ENCODE peak calls at places on chromosome 14, in four cellular contexts. One of them, this sample, is unnamed. For H3K4me1 and H3K9me3, the result is how much of the 10 kb centered on the place peaks cover.

GRCh38 chr14:33791971-33792370 is 158.9 kb downstream of the EGLN3 start:
- DNase-seq in Peyer's patch: no peak
- DNase-seq in HCT116: no peak
- DNase-seq in effector memory CD4-positive, alpha-beta T cell: no peak
- DNase-seq in this sample: no peak

GRCh38 chr14:59582845-59583509 is 6.4 kb upstream of the CCDC175 start:
- DNase-seq in Peyer's patch: no peak
- DNase-seq in HCT116: no peak
- DNase-seq in effector memory CD4-positive, alpha-beta T cell: no peak
- DNase-seq in this sample: no peak

GRCh38 chr14:68979722-68980552 is 835 bp upstream of the ACTN1 start:
- DNase-seq in Peyer's patch: peak
- DNase-seq in HCT116: no peak
- DNase-seq in effector memory CD4-positive, alpha-beta T cell: no peak
- DNase-seq in this sample: peak

GRCh38 chr14:69712217-69712565 is 54.8 kb upstream of the SRSF5 start:
- DNase-seq in Peyer's patch: no peak
- DNase-seq in HCT116: no peak
- DNase-seq in effector memory CD4-positive, alpha-beta T cell: no peak
- DNase-seq in this sample: no peak

GRCh38 chr14:31970744-31971143 is 106.4 kb upstream of the ARHGAP5 start:
- DNase-seq in Peyer's patch: no peak
- DNase-seq in HCT116: no peak
- DNase-seq in effector memory CD4-positive, alpha-beta T cell: no peak
- DNase-seq in this sample: no peak

GRCh38 chr14:99721792-99722516 is 37.9 kb downstream of the CYP46A1 start:
- DNase-seq in Peyer's patch: peak
- DNase-seq in HCT116: no peak
- DNase-seq in effector memory CD4-positive, alpha-beta T cell: no peak
- DNase-seq in this sample: no peak

GRCh38 chr14:32620724-32621123 is 291.6 kb downstream of the AKAP6 start:
- DNase-seq in Peyer's patch: no peak
- DNase-seq in HCT116: no peak
- DNase-seq in effector memory CD4-positive, alpha-beta T cell: no peak
- DNase-seq in this sample: no peak

GRCh38 chr14:80930836-80931389 is 10.6 kb downstream of the CEP128 start:
- DNase-seq in Peyer's patch: no peak
- DNase-seq in HCT116: no peak
- DNase-seq in effector memory CD4-positive, alpha-beta T cell: peak
- DNase-seq in this sample: no peak

GRCh38 chr14:92962031-92962830 is 39.3 kb downstream of the CHGA start:
- DNase-seq in Peyer's patch: no peak
- DNase-seq in HCT116: no peak
- DNase-seq in effector memory CD4-positive, alpha-beta T cell: no peak
- DNase-seq in this sample: no peak

GRCh38 chr14:69327507-69327906 is 67.5 kb downstream of the GALNT16 start:
- DNase-seq in Peyer's patch: peak
- DNase-seq in HCT116: no peak
- DNase-seq in effector memory CD4-positive, alpha-beta T cell: no peak
- DNase-seq in this sample: no peak

GRCh38 chr14:57435923-57436322 is 45.5 kb downstream of the NAA30 start:
- DNase-seq in Peyer's patch: no peak
- DNase-seq in HCT116: no peak
- DNase-seq in effector memory CD4-positive, alpha-beta T cell: no peak
- DNase-seq in this sample: no peak
- H3K4me1 ChIP-seq in Peyer's patch: under half
- H3K4me1 ChIP-seq in HCT116: under half
- H3K4me1 ChIP-seq in effector memory CD4-positive, alpha-beta T cell: under half
- H3K4me1 ChIP-seq in this sample: under half

GRCh38 chr14:96960598-96961116 is 163.5 kb downstream of the VRK1 start:
- DNase-seq in Peyer's patch: no peak
- DNase-seq in HCT116: no peak
- DNase-seq in effector memory CD4-positive, alpha-beta T cell: no peak
- DNase-seq in this sample: no peak
- H3K9me3 ChIP-seq in Peyer's patch: under half
- H3K9me3 ChIP-seq in HCT116: under half
- H3K9me3 ChIP-seq in effector memory CD4-positive, alpha-beta T cell: under half
- H3K9me3 ChIP-seq in this sample: under half

GRCh38 chr14:36227802-36228201 is 51.3 kb upstream of the PTCSC3 start:
- DNase-seq in Peyer's patch: no peak
- DNase-seq in HCT116: no peak
- DNase-seq in effector memory CD4-positive, alpha-beta T cell: no peak
- DNase-seq in this sample: no peak
- H3K27ac ChIP-seq in Peyer's patch: no peak
- H3K27ac ChIP-seq in HCT116: no peak
- H3K27ac ChIP-seq in effector memory CD4-positive, alpha-beta T cell: no peak
- H3K27ac ChIP-seq in this sample: no peak

DNA sequence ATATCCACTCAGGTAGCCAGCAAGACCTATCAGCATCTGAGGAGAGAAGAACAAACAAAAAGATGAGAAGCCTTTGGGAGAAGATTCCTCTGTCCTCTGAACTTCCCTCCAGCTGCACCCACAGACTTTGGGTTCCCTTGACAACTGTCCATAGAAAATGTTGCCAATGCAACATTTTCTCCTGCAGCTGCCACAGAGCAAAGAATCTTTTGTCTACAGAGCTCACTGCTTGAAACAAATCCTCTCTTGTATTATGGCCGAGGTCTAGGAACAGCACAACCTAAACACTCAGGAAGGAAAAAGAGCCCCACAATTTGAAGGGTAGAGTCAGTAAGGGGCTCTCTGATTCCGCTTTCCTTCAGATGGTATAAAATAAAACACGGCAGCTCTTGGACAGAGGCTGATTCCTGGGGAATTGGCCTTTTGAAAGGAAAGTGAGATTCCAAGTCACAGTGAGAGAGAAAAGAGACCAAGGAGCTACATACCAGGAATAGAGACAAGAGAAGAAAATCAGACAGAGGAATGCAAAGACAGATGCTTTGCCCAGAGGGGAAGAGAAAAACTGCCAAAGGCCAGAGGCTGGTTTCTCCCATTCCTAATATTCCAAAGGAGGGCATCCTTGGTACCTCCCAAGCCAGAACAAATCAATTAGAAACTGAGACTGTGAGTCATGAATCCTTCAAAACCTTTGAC is 14.1 kb downstream of the POMT2 start:
- DNase-seq in Peyer's patch: no peak
- DNase-seq in HCT116: no peak
- DNase-seq in effector memory CD4-positive, alpha-beta T cell: no peak
- DNase-seq in this sample: no peak
- H3K4me1 ChIP-seq in Peyer's patch: under half
- H3K4me1 ChIP-seq in HCT116: under half
- H3K4me1 ChIP-seq in effector memory CD4-positive, alpha-beta T cell: under half
- H3K4me1 ChIP-seq in this sample: under half

GRCh38 chr14:39060818-39061437 is 42.1 kb downstream of the SEC23A start:
- DNase-seq in Peyer's patch: no peak
- DNase-seq in HCT116: no peak
- DNase-seq in effector memory CD4-positive, alpha-beta T cell: no peak
- DNase-seq in this sample: no peak
- H3K9me3 ChIP-seq in Peyer's patch: under half
- H3K9me3 ChIP-seq in HCT116: under half
- H3K9me3 ChIP-seq in effector memory CD4-positive, alpha-beta T cell: under half
- H3K9me3 ChIP-seq in this sample: under half

GRCh38 chr14:91885113-91885712 is 17.9 kb upstream of the TC2N start:
- DNase-seq in Peyer's patch: no peak
- DNase-seq in HCT116: no peak
- DNase-seq in effector memory CD4-positive, alpha-beta T cell: no peak
- DNase-seq in this sample: peak

GRCh38 chr14:91884664-91885063 is 17.3 kb upstream of the TC2N start:
- DNase-seq in Peyer's patch: no peak
- DNase-seq in HCT116: no peak
- DNase-seq in effector memory CD4-positive, alpha-beta T cell: no peak
- DNase-seq in this sample: peak

GRCh38 chr14:91883770-91884169 is 16.4 kb upstream of the TC2N start:
- DNase-seq in Peyer's patch: no peak
- DNase-seq in HCT116: no peak
- DNase-seq in effector memory CD4-positive, alpha-beta T cell: no peak
- DNase-seq in this sample: peak

GRCh38 chr14:91886961-91887360 is 19.6 kb upstream of the TC2N start:
- DNase-seq in Peyer's patch: no peak
- DNase-seq in HCT116: no peak
- DNase-seq in effector memory CD4-positive, alpha-beta T cell: no peak
- DNase-seq in this sample: no peak

GRCh38 chr14:91885837-91886236 is 18.5 kb upstream of the TC2N start:
- DNase-seq in Peyer's patch: no peak
- DNase-seq in HCT116: no peak
- DNase-seq in effector memory CD4-positive, alpha-beta T cell: no peak
- DNase-seq in this sample: no peak
- H3K27ac ChIP-seq in Peyer's patch: no peak
- H3K27ac ChIP-seq in HCT116: no peak
- H3K27ac ChIP-seq in effector memory CD4-positive, alpha-beta T cell: no peak
- H3K27ac ChIP-seq in this sample: peak

GRCh38 chr14:90451443-90451842 is 54.6 kb downstream of the CALM1 start:
- DNase-seq in Peyer's patch: no peak
- DNase-seq in HCT116: no peak
- DNase-seq in effector memory CD4-positive, alpha-beta T cell: no peak
- DNase-seq in this sample: no peak
- H3K4me1 ChIP-seq in Peyer's patch: under half
- H3K4me1 ChIP-seq in HCT116: under half
- H3K4me1 ChIP-seq in effector memory CD4-positive, alpha-beta T cell: under half
- H3K4me1 ChIP-seq in this sample: under half

DNA sequence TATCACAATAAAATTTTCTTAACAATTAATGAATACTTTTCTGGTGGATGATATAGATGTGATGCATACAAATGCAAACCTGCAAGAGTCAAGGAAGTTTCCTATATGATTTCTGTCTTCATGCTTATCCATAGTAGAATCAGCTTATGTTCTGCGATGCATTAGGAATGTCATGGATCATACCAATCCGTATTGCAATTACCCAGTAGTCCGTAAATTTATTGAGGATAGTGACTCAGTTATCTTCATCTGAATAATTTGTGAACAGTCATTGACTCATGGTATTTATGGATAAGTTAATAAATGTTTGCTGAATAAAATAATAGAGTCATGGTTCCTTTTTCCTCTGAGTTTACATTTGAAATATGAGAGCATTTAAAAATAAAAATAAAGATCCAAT is 483.4 kb downstream of the LRFN5 start:
- DNase-seq in Peyer's patch: no peak
- DNase-seq in HCT116: no peak
- DNase-seq in effector memory CD4-positive, alpha-beta T cell: no peak
- DNase-seq in this sample: no peak
- H3K9me3 ChIP-seq in Peyer's patch: under half
- H3K9me3 ChIP-seq in HCT116: under half
- H3K9me3 ChIP-seq in effector memory CD4-positive, alpha-beta T cell: under half
- H3K9me3 ChIP-seq in this sample: under half

GRCh38 chr14:75822522-75823288 is 159.1 kb downstream of the TGFB3 start:
- DNase-seq in Peyer's patch: no peak
- DNase-seq in HCT116: peak
- DNase-seq in effector memory CD4-positive, alpha-beta T cell: no peak
- DNase-seq in this sample: peak

GRCh38 chr14:75823334-75823733 is 158.5 kb downstream of the TGFB3 start:
- DNase-seq in Peyer's patch: no peak
- DNase-seq in HCT116: no peak
- DNase-seq in effector memory CD4-positive, alpha-beta T cell: no peak
- DNase-seq in this sample: no peak

GRCh38 chr14:75824328-75824727 is 157.5 kb downstream of the TGFB3 start:
- DNase-seq in Peyer's patch: no peak
- DNase-seq in HCT116: no peak
- DNase-seq in effector memory CD4-positive, alpha-beta T cell: no peak
- DNase-seq in this sample: no peak

GRCh38 chr14:75820761-75821160 is 159.7 kb downstream of the TTLL5 start:
- DNase-seq in Peyer's patch: no peak
- DNase-seq in HCT116: no peak
- DNase-seq in effector memory CD4-positive, alpha-beta T cell: no peak
- DNase-seq in this sample: no peak

DNA sequence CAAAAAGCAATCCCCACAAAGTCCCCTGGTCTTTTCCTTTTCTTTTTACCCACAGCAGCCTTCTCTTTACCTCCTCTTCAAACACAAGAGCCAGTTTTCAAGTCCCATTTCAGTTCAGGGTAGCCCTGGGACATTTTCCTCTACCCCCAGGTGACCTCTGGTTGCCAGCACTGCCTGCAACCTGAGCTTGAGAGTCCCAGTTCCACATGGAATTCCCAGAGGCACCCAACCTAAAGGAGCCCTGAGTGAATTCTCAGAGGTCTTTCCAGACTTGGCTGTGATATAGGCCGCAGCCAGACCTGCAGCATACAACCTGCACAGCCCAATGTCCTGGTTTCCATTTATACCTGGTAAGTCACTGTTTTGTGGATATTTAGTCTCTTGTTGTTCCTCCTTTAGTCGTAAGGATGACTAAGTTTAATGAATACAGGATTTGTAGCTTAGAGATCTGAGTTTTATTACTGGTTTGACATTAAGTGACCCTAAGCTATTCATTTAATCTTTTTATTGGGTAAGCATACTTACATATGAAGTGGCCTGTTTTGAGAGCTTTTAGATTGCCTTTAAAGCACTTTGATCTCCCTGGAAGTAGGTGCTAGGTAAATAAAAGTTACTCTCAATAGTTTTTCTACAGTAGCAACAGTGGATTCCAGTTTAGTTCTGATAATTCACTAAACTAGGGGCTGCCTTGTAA is 159.8 kb downstream of the TGFB3 start:
- DNase-seq in Peyer's patch: no peak
- DNase-seq in HCT116: peak
- DNase-seq in effector memory CD4-positive, alpha-beta T cell: no peak
- DNase-seq in this sample: no peak
- H3K27ac ChIP-seq in Peyer's patch: no peak
- H3K27ac ChIP-seq in HCT116: peak
- H3K27ac ChIP-seq in effector memory CD4-positive, alpha-beta T cell: no peak
- H3K27ac ChIP-seq in this sample: no peak

This sample was measured in right cardiac atrium.